ENCODE peak calls at places on chromosomes 4 and X, in six cellular contexts. E is GM12891, S is K562, X is HepG2, J is H1, R is GM12878. O is an unnamed sample.
A peak's percentile ranks its signal among the peaks of the same experiment; 100 is the strongest.

GRCh38 chr4:51880016-51880915 is 37.3 kb downstream of the DCUN1D4 start:
- DNase-seq in E (no peak), S (no peak), X (peak; percentile 83), J (no peak), R (no peak), O (no peak)

GRCh38 chrX:39301041-39301440 is 499.8 kb downstream of the MID1IP1 start:
- DNase-seq in E (no peak), S (no peak), X (no peak), J (no peak), R (no peak), O (no peak)

GRCh38 chrX:10482262-10482661 is 138.1 kb downstream of the MID1 start:
- DNase-seq in E (no peak), S (no peak), X (no peak), J (no peak), R (no peak), O (no peak)

GRCh38 chr4:39044364-39044946 is 12.2 kb upstream of the TMEM156 start:
- DNase-seq in E (peak; percentile 59), S (peak; percentile 91), X (peak; percentile 93), J (peak; percentile 84), R (peak; percentile 90), O (peak; percentile 67)

GRCh38 chr4:82394896-82395295 is 21.1 kb upstream of the HNRNPD start:
- DNase-seq in E (no peak), S (no peak), X (peak; percentile 72), J (no peak), R (no peak), O (no peak)

GRCh38 chrX:153641575-153642312 is 5.3 kb upstream of the DUSP9 start:
- DNase-seq in E (no peak), S (peak; percentile 75), X (peak; percentile 59), J (no peak), R (no peak), O (no peak)

GRCh38 chr4:155599596-155599995 is 67.1 kb upstream of the GUCY1A1 start:
- DNase-seq in E (no peak), S (no peak), X (no peak), J (no peak), R (no peak), O (no peak)

GRCh38 chr4:184375027-184375426 is 99.3 kb downstream of the IRF2 start:
- DNase-seq in E (no peak), S (no peak), X (no peak), J (no peak), R (no peak), O (no peak)

GRCh38 chr4:139988863-139989765 is 164.9 kb downstream of the MAML3 start:
- DNase-seq in E (no peak), S (no peak), X (peak; percentile 16), J (no peak), R (no peak), O (no peak)

GRCh38 chrX:20159811-20160385 is 18.3 kb upstream of the EIF1AX start:
- DNase-seq in E (no peak), S (no peak), X (no peak), J (no peak), R (no peak), O (no peak)

GRCh38 chrX:133911816-133912495 is 73.4 kb downstream of the GPC3 start:
- DNase-seq in E (no peak), S (no peak), X (no peak), J (no peak), R (no peak), O (no peak)

GRCh38 chrX:154484255-154485149 is 1.9 kb downstream of the UBL4A start:
- DNase-seq in E (no peak), S (peak; percentile 42), X (no peak), J (no peak), R (no peak), O (no peak)

GRCh38 chrX:53481093-53481492 is 46.9 kb upstream of the HSD17B10 start:
- DNase-seq in E (no peak), S (peak; percentile 28), X (no peak), J (no peak), R (no peak), O (no peak)

GRCh38 chr4:15010038-15010585 is 7.8 kb downstream of the CPEB2 start:
- DNase-seq in E (no peak), S (no peak), X (no peak), J (no peak), R (no peak), O (no peak)

GRCh38 chr4:6926081-6926480 is 16.5 kb downstream of the TBC1D14 start:
- DNase-seq in E (no peak), S (no peak), X (no peak), J (no peak), R (no peak), O (no peak)

GRCh38 chrX:9327747-9328145 is 137.1 kb upstream of the TBL1X start:
- DNase-seq in E (no peak), S (no peak), X (no peak), J (no peak), R (no peak), O (no peak)

GRCh38 chrX:116009348-116009747 is 161.2 kb upstream of the AGTR2 start:
- DNase-seq in E (no peak), S (no peak), X (no peak), J (no peak), R (no peak), O (no peak)

GRCh38 chrX:63503541-63503940 is 152.4 kb upstream of the SPIN4 start:
- DNase-seq in E (no peak), S (no peak), X (no peak), J (no peak), R (no peak), O (no peak)

GRCh38 chr4:175891231-175891630 is 79.2 kb upstream of the GPM6A start:
- DNase-seq in E (no peak), S (no peak), X (no peak), J (no peak), R (no peak), O (no peak)

GRCh38 chr4:153788064-153788418 is 842 bp downstream of the SFRP2 start:
- DNase-seq in E (no peak), S (no peak), X (no peak), J (no peak), R (no peak), O (no peak)

GRCh38 chr4:3833326-3833989 is 67.3 kb downstream of the ADRA2C start:
- DNase-seq in E (no peak), S (no peak), X (no peak), J (no peak), R (no peak), O (no peak)

DNA sequence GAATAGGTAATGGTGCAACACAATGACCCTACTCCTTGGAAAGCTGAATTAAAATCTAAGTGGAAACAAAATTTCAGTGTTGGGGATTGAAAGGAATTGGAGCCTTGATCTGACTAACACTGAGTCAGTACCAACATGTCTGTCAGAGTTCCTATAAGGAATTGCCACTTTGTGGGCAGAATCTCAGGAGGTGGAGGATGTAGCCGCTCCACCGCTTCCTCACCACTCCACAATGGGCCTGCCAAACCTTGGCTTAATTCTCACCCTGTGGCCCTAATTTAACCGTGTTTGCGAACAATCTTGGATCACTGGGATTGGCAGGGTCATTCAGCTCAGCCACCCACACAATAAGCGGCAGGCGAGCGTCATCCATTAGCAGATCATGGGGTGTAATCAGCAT is 6.1 kb downstream of the SRPX start:
- DNase-seq in E (no peak), S (no peak), X (no peak), J (no peak), R (no peak), O (no peak)
- TF ChIP-seq TAF1 in E (no peak), S (no peak), X (no peak), J (no peak), R (no peak), O (no peak)

GRCh38 chr4:42497142-42497541 is 99.9 kb downstream of the SHISA3 start:
- DNase-seq in E (no peak), S (no peak), X (no peak), J (no peak), R (no peak), O (no peak)

DNA sequence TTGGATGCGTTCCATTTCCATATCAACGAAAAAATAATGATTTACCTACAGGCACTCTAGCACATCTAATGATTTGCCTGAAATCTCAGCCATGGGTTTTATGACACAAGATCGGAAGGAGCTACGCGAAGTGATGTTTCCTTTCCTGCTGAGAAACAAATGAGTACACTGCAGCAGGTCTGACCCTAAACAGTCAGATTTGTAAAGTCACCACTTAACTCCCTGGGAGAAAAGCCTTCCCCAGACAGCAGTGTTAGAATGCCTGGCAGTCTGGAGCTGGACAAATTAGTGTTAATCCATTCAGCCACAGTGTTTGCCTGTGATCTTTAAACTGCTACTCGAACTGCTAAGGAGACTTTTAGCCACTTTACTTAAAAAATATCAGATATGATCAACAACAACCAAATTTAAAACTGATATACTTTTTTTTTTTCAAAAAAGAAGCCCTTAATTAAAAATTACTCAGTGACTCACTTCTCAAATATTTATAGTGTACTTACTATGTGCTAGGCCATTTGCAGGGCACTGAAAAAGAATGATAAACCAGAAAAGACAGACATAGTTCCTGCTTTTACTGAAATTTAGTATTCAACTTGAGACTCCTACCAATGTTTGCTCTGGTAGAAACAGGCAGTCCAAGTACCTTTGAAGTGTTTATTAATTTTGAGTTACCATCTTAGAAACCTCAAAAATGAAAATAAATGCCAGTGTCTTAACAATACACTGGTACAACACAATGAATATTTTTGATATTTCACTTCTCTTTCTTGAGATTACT is 104.5 kb downstream of the SHISA3 start:
- DNase-seq in E (no peak), S (no peak), X (no peak), J (no peak), R (no peak), O (no peak)
- TF ChIP-seq POLR2AphosphoS5 in E (no peak), S (no peak), X (no peak), J (no peak), R (no peak), O (no peak)

DNA sequence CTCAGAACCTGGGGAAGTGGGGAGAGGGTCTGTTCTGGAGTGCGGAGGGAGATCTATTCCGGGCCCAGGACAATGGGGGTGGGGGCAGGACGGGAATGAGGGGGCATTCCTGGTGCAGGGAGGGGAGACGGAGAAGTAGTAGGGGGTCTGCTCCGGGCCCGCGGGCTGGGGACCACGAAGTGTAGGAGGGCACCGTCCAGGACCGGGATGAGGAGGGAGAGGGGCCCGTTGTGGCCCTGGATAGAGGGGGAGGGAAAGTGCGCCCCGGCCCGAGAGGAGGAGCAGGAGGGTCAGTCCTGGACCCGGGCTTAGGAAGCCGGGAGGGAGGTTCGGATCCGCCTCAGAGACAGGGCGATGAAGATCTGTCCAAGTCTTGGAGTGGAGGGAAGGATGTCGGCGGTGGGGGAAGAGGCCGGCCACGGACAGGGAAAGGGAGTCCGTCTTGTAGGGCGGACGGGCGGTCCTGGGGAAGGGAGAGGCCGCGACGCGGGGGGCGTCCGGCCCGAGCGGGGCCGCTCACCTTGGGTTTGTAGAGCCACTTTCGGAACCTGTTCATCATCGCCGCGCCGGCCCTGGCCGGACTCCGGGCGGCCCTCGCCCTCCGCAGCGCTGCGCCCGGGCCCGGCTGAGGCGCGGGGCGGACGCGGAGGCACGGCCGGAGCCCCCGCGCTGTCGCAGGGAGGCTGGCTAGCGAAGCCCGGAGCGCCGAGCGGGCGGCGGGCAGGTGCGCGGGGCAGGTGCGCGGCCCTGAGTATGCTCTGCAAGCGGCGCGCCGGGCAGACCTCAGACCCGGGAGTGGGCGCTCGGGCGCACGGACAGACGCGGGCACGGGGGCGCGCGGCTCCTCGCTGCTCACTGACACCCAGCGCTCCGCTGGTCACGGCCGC is at the start of gene ZFYVE28:
- DNase-seq in E (peak; percentile 42), S (peak; percentile 39), X (no peak), J (no peak), R (no peak), O (no peak)
- TF ChIP-seq POLR2A in E (no peak), S (no peak), X (no peak), J (no peak), R (no peak), O (no peak)

GRCh38 chrX:124388562-124388961 is 42.2 kb downstream of the SH2D1A start:
- DNase-seq in E (no peak), S (peak; percentile 49), X (peak; percentile 9), J (no peak), R (no peak), O (no peak)

GRCh38 chrX:124383367-124383766 is 37.0 kb downstream of the SH2D1A start:
- DNase-seq in E (no peak), S (no peak), X (no peak), J (no peak), R (no peak), O (no peak)

GRCh38 chrX:124386401-124386800 is 40.0 kb downstream of the SH2D1A start:
- DNase-seq in E (no peak), S (no peak), X (no peak), J (no peak), R (no peak), O (no peak)
- TF ChIP-seq TAF1 in E (no peak), S (no peak), X (no peak), J (no peak), R (no peak), O (no peak)